ENCODE peak calls at places on chromosomes 1 and 21, in nine cellular contexts. One of them, this sample, is unnamed.

GRCh38 chr1:59064592-59064991 is 232.3 kb upstream of the FGGY start:
- DNase-seq in kidney tubule cell: no peak
- DNase-seq in GM18507: no peak
- DNase-seq in activated CD4-positive, CD25-positive, alpha-beta regulatory T cell: no peak
- DNase-seq in EH: no peak
- DNase-seq in AG08395: no peak
- DNase-seq in effector CD4-positive, alpha-beta T cell: no peak
- DNase-seq in hippocampal formation: no peak
- DNase-seq in NCI-H774: no peak
- DNase-seq in this sample: no peak

GRCh38 chr1:158103275-158103674 is 77.4 kb upstream of the CD1D start:
- DNase-seq in kidney tubule cell: no peak
- DNase-seq in GM18507: no peak
- DNase-seq in activated CD4-positive, CD25-positive, alpha-beta regulatory T cell: no peak
- DNase-seq in EH: no peak
- DNase-seq in AG08395: no peak
- DNase-seq in effector CD4-positive, alpha-beta T cell: no peak
- DNase-seq in hippocampal formation: no peak
- DNase-seq in NCI-H774: no peak
- DNase-seq in this sample: no peak

GRCh38 chr1:54324750-54325704 is 81.2 kb downstream of the SSBP3 start:
- DNase-seq in kidney tubule cell: no peak
- DNase-seq in GM18507: no peak
- DNase-seq in activated CD4-positive, CD25-positive, alpha-beta regulatory T cell: no peak
- DNase-seq in EH: no peak
- DNase-seq in AG08395: no peak
- DNase-seq in effector CD4-positive, alpha-beta T cell: no peak
- DNase-seq in hippocampal formation: no peak
- DNase-seq in NCI-H774: no peak
- DNase-seq in this sample: no peak

GRCh38 chr1:204294371-204294770 is 65.4 kb downstream of the PLEKHA6 start:
- DNase-seq in kidney tubule cell: peak
- DNase-seq in GM18507: no peak
- DNase-seq in activated CD4-positive, CD25-positive, alpha-beta regulatory T cell: no peak
- DNase-seq in EH: peak
- DNase-seq in AG08395: peak
- DNase-seq in effector CD4-positive, alpha-beta T cell: no peak
- DNase-seq in hippocampal formation: no peak
- DNase-seq in NCI-H774: no peak
- DNase-seq in this sample: peak

GRCh38 chr1:31027693-31028526 is 37.6 kb downstream of the PUM1 start:
- DNase-seq in kidney tubule cell: no peak
- DNase-seq in GM18507: peak
- DNase-seq in activated CD4-positive, CD25-positive, alpha-beta regulatory T cell: no peak
- DNase-seq in EH: peak
- DNase-seq in AG08395: no peak
- DNase-seq in effector CD4-positive, alpha-beta T cell: no peak
- DNase-seq in hippocampal formation: peak
- DNase-seq in NCI-H774: no peak
- DNase-seq in this sample: no peak

GRCh38 chr1:160284782-160285344 is at the start of gene PEX19:
- DNase-seq in kidney tubule cell: peak
- DNase-seq in GM18507: peak
- DNase-seq in activated CD4-positive, CD25-positive, alpha-beta regulatory T cell: peak
- DNase-seq in EH: peak
- DNase-seq in AG08395: peak
- DNase-seq in effector CD4-positive, alpha-beta T cell: peak
- DNase-seq in hippocampal formation: peak
- DNase-seq in NCI-H774: peak
- DNase-seq in this sample: peak

GRCh38 chr1:175317795-175318194 is 125.2 kb upstream of the KIAA0040 start:
- DNase-seq in kidney tubule cell: no peak
- DNase-seq in GM18507: no peak
- DNase-seq in activated CD4-positive, CD25-positive, alpha-beta regulatory T cell: no peak
- DNase-seq in EH: no peak
- DNase-seq in AG08395: no peak
- DNase-seq in effector CD4-positive, alpha-beta T cell: no peak
- DNase-seq in hippocampal formation: no peak
- DNase-seq in NCI-H774: no peak
- DNase-seq in this sample: no peak

GRCh38 chr1:7127322-7128050 is 342.2 kb downstream of the CAMTA1 start:
- DNase-seq in kidney tubule cell: peak
- DNase-seq in GM18507: no peak
- DNase-seq in activated CD4-positive, CD25-positive, alpha-beta regulatory T cell: no peak
- DNase-seq in EH: peak
- DNase-seq in AG08395: no peak
- DNase-seq in effector CD4-positive, alpha-beta T cell: no peak
- DNase-seq in hippocampal formation: no peak
- DNase-seq in NCI-H774: no peak
- DNase-seq in this sample: peak

GRCh38 chr21:16193758-16194606 is 464.2 kb downstream of the USP25 start:
- DNase-seq in kidney tubule cell: peak
- DNase-seq in GM18507: no peak
- DNase-seq in activated CD4-positive, CD25-positive, alpha-beta regulatory T cell: no peak
- DNase-seq in EH: peak
- DNase-seq in AG08395: peak
- DNase-seq in effector CD4-positive, alpha-beta T cell: no peak
- DNase-seq in hippocampal formation: peak
- DNase-seq in NCI-H774: no peak
- DNase-seq in this sample: no peak

GRCh38 chr1:206972725-206973124 is 2.5 kb upstream of the FCAMR start:
- DNase-seq in kidney tubule cell: no peak
- DNase-seq in GM18507: no peak
- DNase-seq in activated CD4-positive, CD25-positive, alpha-beta regulatory T cell: no peak
- DNase-seq in EH: no peak
- DNase-seq in AG08395: no peak
- DNase-seq in effector CD4-positive, alpha-beta T cell: no peak
- DNase-seq in hippocampal formation: no peak
- DNase-seq in NCI-H774: no peak
- DNase-seq in this sample: no peak

GRCh38 chr1:193654951-193655705 is 468.7 kb upstream of the B3GALT2 start:
- DNase-seq in kidney tubule cell: peak
- DNase-seq in GM18507: no peak
- DNase-seq in activated CD4-positive, CD25-positive, alpha-beta regulatory T cell: no peak
- DNase-seq in EH: peak
- DNase-seq in AG08395: no peak
- DNase-seq in effector CD4-positive, alpha-beta T cell: no peak
- DNase-seq in hippocampal formation: no peak
- DNase-seq in NCI-H774: no peak
- DNase-seq in this sample: peak

GRCh38 chr1:43783096-43783670 is 75.8 kb downstream of the ST3GAL3 start:
- DNase-seq in kidney tubule cell: no peak
- DNase-seq in GM18507: no peak
- DNase-seq in activated CD4-positive, CD25-positive, alpha-beta regulatory T cell: no peak
- DNase-seq in EH: no peak
- DNase-seq in AG08395: no peak
- DNase-seq in effector CD4-positive, alpha-beta T cell: no peak
- DNase-seq in hippocampal formation: no peak
- DNase-seq in NCI-H774: no peak
- DNase-seq in this sample: no peak

GRCh38 chr1:36174716-36175115 is 18.8 kb downstream of the MAP7D1 start:
- DNase-seq in kidney tubule cell: no peak
- DNase-seq in GM18507: no peak
- DNase-seq in activated CD4-positive, CD25-positive, alpha-beta regulatory T cell: no peak
- DNase-seq in EH: no peak
- DNase-seq in AG08395: no peak
- DNase-seq in effector CD4-positive, alpha-beta T cell: no peak
- DNase-seq in hippocampal formation: no peak
- DNase-seq in NCI-H774: no peak
- DNase-seq in this sample: no peak